ENCODE peak calls at places on chromosomes 3 and 15, in eight cellular contexts. L is NCI-H524; U is right lobe of liver; K is activated CD4-positive, alpha-beta T cell treated with anti-CD3 and anti-CD28 coated beads, Interleukin-2, amount 10 ng/mL, durations not matched to agents 7 days and 5 days; B is stimulated activated naive CD4-positive, alpha-beta T cell; Y is fibroblast of mammary gland; I is ovary; O is DND-41. F is an unnamed sample.

GRCh38 chr3:15929944-15930571 is 132.3 kb upstream of the ANKRD28 start:
- DNase-seq in L (no peak), U (no peak), K (no peak), B (no peak), Y (no peak), I (no peak), O (no peak), F (no peak)

GRCh38 chr3:191143224-191143623 is 55.8 kb upstream of the OSTN start:
- DNase-seq in L (no peak), U (no peak), K (no peak), B (no peak), Y (no peak), I (no peak), O (no peak), F (no peak)

GRCh38 chr15:71106802-71107500 is 8.3 kb upstream of the THSD4 start:
- DNase-seq in L (no peak), U (no peak), K (no peak), B (no peak), Y (no peak), I (no peak), O (no peak), F (no peak)

GRCh38 chr3:126270145-126270811 is 86.9 kb downstream of the KLF15 start:
- DNase-seq in L (no peak), U (peak), K (no peak), B (no peak), Y (peak), I (peak), O (no peak), F (no peak)

GRCh38 chr3:196968233-196969000 is at the start of gene PIGZ:
- DNase-seq in L (no peak), U (no peak), K (peak), B (no peak), Y (peak), I (no peak), O (peak), F (peak)

GRCh38 chr3:155702745-155703581 is 41.9 kb downstream of the PLCH1 start:
- DNase-seq in L (no peak), U (no peak), K (no peak), B (no peak), Y (no peak), I (no peak), O (no peak), F (no peak)

GRCh38 chr3:132236701-132237651 is 80.2 kb upstream of the ACP3 start:
- DNase-seq in L (no peak), U (no peak), K (no peak), B (no peak), Y (no peak), I (no peak), O (no peak), F (no peak)

GRCh38 chr3:116291141-116291540 is 154.1 kb downstream of the LSAMP start:
- DNase-seq in L (peak), U (no peak), K (no peak), B (no peak), Y (no peak), I (no peak), O (no peak), F (no peak)

GRCh38 chr3:150107429-150108175 is 136.9 kb upstream of the PFN2 start:
- DNase-seq in L (no peak), U (no peak), K (no peak), B (no peak), Y (peak), I (no peak), O (no peak), F (no peak)

GRCh38 chr15:53811530-53811929 is 52.1 kb upstream of the WDR72 start:
- DNase-seq in L (no peak), U (no peak), K (no peak), B (no peak), Y (peak), I (no peak), O (no peak), F (no peak)